ENCODE peak calls at places on chromosomes 4 and X, in five cellular contexts. A, T, K, S and V are unnamed samples.

GRCh38 chr4:147049940-147050852 is 104.5 kb upstream of the TTC29 start:
- DNase-seq in A (no peak), T (no peak), K (peak), S (no peak), V (no peak)

GRCh38 chr4:8306511-8307021 is 37.0 kb downstream of the HTRA3 start:
- DNase-seq in S (no peak), K (no peak), T (no peak), A (no peak), V (peak)

GRCh38 chr4:172055046-172055445 is 241.8 kb downstream of the GALNTL6 start:
- DNase-seq in S (no peak), K (no peak), A (no peak), T (no peak), V (no peak)

GRCh38 chrX:105973387-105973739 is 65.2 kb downstream of the SERPINA7 start:
- DNase-seq in A (no peak), K (no peak), T (no peak), S (no peak), V (no peak)

GRCh38 chr4:31545330-31545729 is 825.2 kb downstream of the PCDH7 start:
- DNase-seq in S (no peak), T (no peak), K (no peak), A (no peak), V (no peak)

GRCh38 chrX:136047001-136047642 is 61.9 kb downstream of the SLC9A6 start:
- DNase-seq in K (peak), S (no peak), A (no peak), T (no peak), V (no peak)

GRCh38 chrX:24153796-24154189 is 4.3 kb downstream of the ZFX start:
- DNase-seq in T (no peak), A (no peak), K (no peak), S (no peak), V (no peak)

GRCh38 chr4:3408793-3409330 is 32.9 kb upstream of the HGFAC start:
- DNase-seq in T (no peak), K (no peak), S (no peak), A (no peak), V (no peak)

GRCh38 chr4:75429208-75429607 is 85.0 kb downstream of the RCHY1 start:
- DNase-seq in S (no peak), T (no peak), A (no peak), K (peak), V (no peak)